ENCODE peak calls at places on chromosomes 3 and 15, in nine cellular contexts. M is choroid plexus epithelial cell, W is amniotic stem cell, D is retina, L is progenitor cell of endocrine pancreas, X is NCI-H1105, A is substantia nigra, H is Panc1, F is lower leg skin. T is an unnamed sample.

GRCh38 chr15:25727867-25728600 is 135.1 kb downstream of the ATP10A start:
- DNase-seq in M (no peak), W (no peak), D (no peak), L (no peak), X (no peak), A (no peak), H (no peak), F (peak), T (no peak)

GRCh38 chr3:142904639-142905441 is 16.0 kb upstream of the PCOLCE2 start:
- DNase-seq in M (peak), W (no peak), D (no peak), L (no peak), X (no peak), A (no peak), H (no peak), F (no peak), T (no peak)

GRCh38 chr15:92633418-92633817 is 22.2 kb downstream of the FAM174B start:
- DNase-seq in M (no peak), W (no peak), D (no peak), L (no peak), X (no peak), A (no peak), H (no peak), F (peak), T (no peak)

GRCh38 chr3:4693620-4694019 is 200.5 kb downstream of the ITPR1 start:
- DNase-seq in M (no peak), W (no peak), D (no peak), L (no peak), X (no peak), A (no peak), H (no peak), F (no peak), T (no peak)

GRCh38 chr3:13197795-13198194 is 124.6 kb upstream of the IQSEC1 start:
- DNase-seq in M (no peak), W (no peak), D (no peak), L (no peak), X (no peak), A (no peak), H (no peak), F (no peak), T (no peak)

GRCh38 chr3:37174532-37175126 is at the start of gene LRRFIP2:
- DNase-seq in M (peak), W (no peak), D (no peak), L (no peak), X (no peak), A (no peak), H (no peak), F (no peak), T (no peak)

GRCh38 chr3:141302364-141303141 is 65.8 kb upstream of the ZBTB38 start:
- DNase-seq in M (peak), W (peak), D (no peak), L (no peak), X (no peak), A (no peak), H (no peak), F (peak), T (no peak)

GRCh38 chr15:39283531-39283930 is 297.3 kb upstream of the THBS1 start:
- DNase-seq in M (peak), W (no peak), D (no peak), L (no peak), X (no peak), A (no peak), H (no peak), F (no peak), T (no peak)

GRCh38 chr15:63608989-63609388 is 11.8 kb downstream of the FBXL22 start:
- DNase-seq in M (no peak), W (no peak), D (no peak), L (no peak), X (no peak), A (no peak), H (no peak), F (peak), T (no peak)

GRCh38 chr15:84844964-84845363 is 27.8 kb downstream of the ALPK3 start:
- DNase-seq in M (no peak), W (no peak), D (no peak), L (no peak), X (no peak), A (no peak), H (no peak), F (no peak), T (no peak)